ENCODE peak calls at places on chromosomes 16 and 17, in four cellular contexts. U, O, E and J are unnamed samples.

GRCh38 chr16:14500791-14501190 is 129.3 kb downstream of the PARN start:
- DNase-seq in U (no peak), O (no peak), E (peak), J (no peak)

GRCh38 chr17:37019117-37019744 is 70.5 kb downstream of the AATF start:
- DNase-seq in O (no peak), U (no peak), E (no peak), J (no peak)

GRCh38 chr16:4338125-4338582 is 13.0 kb downstream of the PAM16 start:
- DNase-seq in O (no peak), E (no peak), U (no peak), J (no peak)

GRCh38 chr17:80882926-80883685 is 108.5 kb upstream of the CHMP6 start:
- DNase-seq in E (no peak), U (no peak), O (no peak), J (no peak)

GRCh38 chr17:7025240-7025639 is 2.4 kb downstream of the BCL6B start:
- DNase-seq in O (no peak), E (no peak), U (no peak), J (no peak)

GRCh38 chr17:47981462-47981861 is 10.5 kb downstream of the CDK5RAP3 start:
- DNase-seq in E (no peak), U (no peak), O (no peak), J (no peak)

GRCh38 chr17:49995055-49995738 is at the start of gene DLX3:
- DNase-seq in E (peak), O (no peak), U (peak), J (peak)

GRCh38 chr16:28163699-28164584 is 47.8 kb downstream of the XPO6 start:
- DNase-seq in O (no peak), E (peak), U (no peak), J (peak)

GRCh38 chr16:50065624-50066481 is at the start of gene HEATR3:
- DNase-seq in O (peak), E (peak), U (peak), J (peak)

GRCh38 chr17:38350035-38350434 is 1.6 kb upstream of the SOCS7 start:
- DNase-seq in E (no peak), O (no peak), U (no peak), J (no peak)

GRCh38 chr17:75499313-75500022 is 15.9 kb downstream of the CASKIN2 start:
- DNase-seq in U (no peak), E (no peak), O (no peak), J (no peak)

GRCh38 chr16:65834680-65835079 is 531.8 kb upstream of the CDH5 start:
- DNase-seq in O (no peak), E (no peak), U (no peak), J (no peak)

GRCh38 chr16:74049027-74049426 is 247.6 kb upstream of the PSMD7 start:
- DNase-seq in E (no peak), U (no peak), O (no peak), J (no peak)

GRCh38 chr17:28675980-28676379 is 14.0 kb downstream of the SUPT6H start:
- DNase-seq in U (no peak), O (no peak), E (no peak), J (peak)

GRCh38 chr16:51392651-51393187 is 241.6 kb upstream of the SALL1 start:
- DNase-seq in U (peak), O (peak), E (peak), J (peak)

GRCh38 chr17:72422505-72423285 is 301.9 kb downstream of the SOX9 start:
- DNase-seq in U (peak), O (no peak), E (peak), J (peak)

GRCh38 chr16:86297391-86297790 is 212.9 kb upstream of the FOXF1 start:
- DNase-seq in E (peak), O (no peak), U (peak), J (no peak)

GRCh38 chr16:65476556-65476955 is 354.7 kb upstream of the CDH11 start:
- DNase-seq in O (no peak), U (no peak), E (no peak), J (no peak)

GRCh38 chr16:89257281-89257731 is 39.8 kb downstream of the ZNF778 start:
- DNase-seq in O (no peak), U (no peak), E (no peak), J (no peak)

GRCh38 chr17:29574732-29575510 is 6.4 kb downstream of the TP53I13 start:
- DNase-seq in O (no peak), U (no peak), E (no peak), J (no peak)

DNA sequence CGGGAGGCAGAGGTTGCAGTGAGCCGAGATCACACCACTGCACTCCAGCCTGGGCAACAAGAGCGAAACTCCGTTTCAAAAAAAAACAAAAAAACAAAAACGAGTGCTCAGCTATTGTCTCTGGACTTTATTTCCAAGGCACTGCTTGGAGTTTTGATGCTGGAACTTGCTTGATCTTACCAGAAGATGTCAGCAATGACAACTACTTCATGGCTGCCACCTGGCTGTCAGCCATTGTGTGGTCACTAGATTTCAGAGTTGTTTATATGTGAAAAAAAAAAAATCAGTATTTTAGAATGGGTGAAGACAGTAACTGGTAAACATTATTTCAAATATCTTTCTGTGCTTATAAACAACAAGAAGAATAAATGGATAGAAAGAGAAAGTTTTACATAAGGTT is 26.3 kb upstream of the OR4D1 start:
- DNase-seq in O (no peak), U (peak), E (peak), J (peak)
- TF ChIP-seq CTCF in O (peak), U (peak), E (peak), J (peak)

DNA sequence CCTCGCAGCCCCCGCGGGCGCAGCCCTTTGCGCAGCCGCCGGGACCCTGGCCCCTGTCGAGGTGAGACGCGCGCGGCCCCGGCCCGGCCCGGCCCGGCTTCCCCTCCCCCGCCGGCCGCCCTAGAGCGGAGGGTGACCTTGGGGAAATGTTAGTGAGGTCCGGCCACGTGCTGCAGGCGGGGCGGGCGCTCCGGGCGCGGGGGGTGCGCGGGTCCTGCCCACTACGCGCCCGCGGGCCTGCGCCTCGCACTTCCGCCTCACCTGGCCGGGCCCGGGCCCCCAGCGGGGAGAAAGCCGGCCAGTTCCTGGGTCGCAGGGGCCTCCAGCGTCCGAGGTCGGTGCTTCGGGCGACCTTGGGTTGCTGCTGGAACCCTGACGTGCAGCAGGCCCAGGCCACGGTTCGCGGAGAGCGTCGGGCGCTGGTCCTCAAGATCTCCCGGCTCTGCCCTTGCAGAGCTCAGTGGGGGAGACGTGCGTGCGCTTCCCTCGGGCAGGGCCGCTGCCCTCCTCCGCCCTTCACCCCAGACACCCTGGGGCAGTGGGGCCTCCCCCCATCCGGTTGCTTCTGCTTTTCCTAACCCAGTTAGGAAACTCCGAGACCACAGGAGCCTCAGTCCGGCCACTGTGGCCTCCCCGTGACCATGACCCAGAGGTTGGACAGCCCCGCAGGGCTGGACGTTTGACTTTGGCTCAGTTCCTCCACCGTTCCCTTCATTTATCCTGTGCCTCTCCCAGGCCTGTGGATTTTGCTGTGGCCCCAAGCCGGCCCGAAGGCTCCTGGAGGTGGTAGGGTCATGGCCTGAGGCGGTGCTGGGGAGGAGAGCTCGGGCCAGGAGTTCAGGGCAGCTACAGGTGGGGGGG is 791 bp downstream of the MCRIP2 start:
- DNase-seq in E (peak), O (no peak), U (no peak), J (no peak)
- TF ChIP-seq CTCF in E (no peak), O (no peak), U (no peak), J (no peak)

GRCh38 chr16:67150058-67150832 is 553 bp downstream of the B3GNT9 start:
- DNase-seq in E (peak), O (no peak), U (no peak), J (peak)
- TF ChIP-seq CTCF in E (no peak), O (peak), U (no peak), J (peak)

DNA sequence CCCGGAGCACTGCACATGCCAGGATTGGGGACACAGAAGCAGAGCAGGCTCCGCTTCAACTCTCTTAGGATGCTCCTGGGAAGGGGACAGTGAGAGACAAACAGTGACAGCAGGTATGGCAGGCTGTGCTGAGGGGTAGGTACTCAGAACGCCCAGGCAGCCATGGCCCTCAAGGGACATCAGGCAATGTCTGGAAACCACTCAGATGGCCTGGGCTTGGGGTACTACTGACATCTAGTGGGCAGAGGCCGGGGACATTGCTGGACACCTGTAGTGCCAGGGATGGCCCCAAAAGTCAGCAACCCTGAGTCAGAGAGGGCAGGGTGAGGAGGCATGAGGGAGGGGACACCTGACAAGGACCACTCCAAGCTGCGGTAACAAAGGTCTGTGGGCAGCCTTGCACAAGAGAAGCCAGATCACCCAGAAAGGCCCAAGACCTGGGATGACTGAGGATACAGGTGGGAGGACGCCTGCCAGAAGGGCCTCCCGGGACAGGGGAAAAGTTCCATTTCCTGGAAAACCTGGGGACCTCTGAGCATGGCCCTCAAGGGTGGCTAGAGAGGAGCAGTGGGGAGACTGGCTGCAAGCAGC is 21.2 kb downstream of the PEMT start:
- DNase-seq in O (no peak), U (no peak), E (peak), J (no peak)
- TF ChIP-seq CTCF in O (no peak), U (peak), E (peak), J (peak)

GRCh38 chr17:30716461-30717289 is 107.8 kb downstream of the CRLF3 start:
- DNase-seq in U (no peak), O (no peak), E (peak), J (no peak)
- TF ChIP-seq CTCF in U (peak), O (peak), E (peak), J (no peak)

GRCh38 chr16:81591538-81591870 is 146.9 kb downstream of the CMIP start:
- DNase-seq in E (no peak), O (no peak), U (no peak), J (no peak)

GRCh38 chr16:81589975-81590650 is 145.5 kb downstream of the CMIP start:
- DNase-seq in E (no peak), O (no peak), U (no peak), J (no peak)

GRCh38 chr16:81593481-81593880 is 148.9 kb downstream of the CMIP start:
- DNase-seq in O (no peak), E (no peak), U (no peak), J (peak)

GRCh38 chr16:81590714-81591537 is 146.3 kb downstream of the CMIP start:
- DNase-seq in E (no peak), U (no peak), O (no peak), J (no peak)

DNA sequence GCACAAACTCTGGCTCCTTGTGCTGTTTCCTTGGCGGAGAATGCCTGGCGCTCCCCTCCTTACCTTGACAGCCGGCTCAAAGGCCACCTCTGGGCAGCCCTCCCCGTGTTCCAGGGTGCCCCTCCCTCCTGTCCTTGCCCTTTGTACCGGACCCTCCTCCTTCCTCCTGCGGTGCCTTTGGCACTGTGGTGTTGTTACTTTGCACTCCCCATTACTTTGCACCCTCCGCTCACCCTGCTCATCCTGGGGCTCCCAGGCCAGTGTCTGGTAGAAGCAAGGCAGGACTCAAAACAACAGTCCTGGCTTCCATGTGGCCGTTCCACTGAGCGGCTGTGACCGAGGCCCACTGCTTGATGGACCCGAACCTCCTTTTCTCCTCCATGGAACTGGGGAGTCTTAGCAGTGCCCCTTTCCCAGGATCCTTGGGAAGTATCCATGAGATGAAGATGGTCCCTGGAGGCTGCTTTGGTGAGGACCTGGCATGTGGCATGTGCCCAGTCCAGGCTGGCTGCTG is 147.8 kb downstream of the CMIP start:
- DNase-seq in E (no peak), O (no peak), U (no peak), J (no peak)
- TF ChIP-seq CTCF in E (no peak), O (no peak), U (no peak), J (no peak)

GRCh38 chr17:66448008-66448644 is 145.7 kb downstream of the PRKCA start:
- DNase-seq in E (no peak), U (no peak), O (no peak), J (peak)
- TF ChIP-seq CTCF in E (no peak), U (no peak), O (no peak), J (no peak)

GRCh38 chr16:62077998-62078397 is 41.8 kb upstream of the CDH8 start:
- DNase-seq in O (no peak), E (peak), U (no peak), J (peak)
- TF ChIP-seq CTCF in O (peak), E (no peak), U (no peak), J (no peak)

GRCh38 chr16:78259883-78260282 is 160.4 kb downstream of the WWOX start:
- DNase-seq in E (no peak), O (no peak), U (no peak), J (no peak)
- TF ChIP-seq CTCF in E (no peak), O (peak), U (no peak), J (no peak)